ENCODE peak calls at places on chromosomes 12 and 14, in nine cellular contexts. N is Calu3; H is stimulated activated CD4-positive, alpha-beta T cell treated with anti-CD3 and anti-CD28 coated beads, Interleukin-1b, Interleukin-23, amount 100 ng/mL, for 24 hours; J is activated naive CD4-positive, alpha-beta T cell treated with anti-CD3 and anti-CD28 coated beads for 36 hours; V is cardiac fibroblast; O is NCI-H2081 treated with DMSO at 0.1 percent for 48 hours; P is NCI-H1092; Y is neural crest cell; B is transverse colon. M is an unnamed sample.

GRCh38 chr14:71474866-71475265 is 457.4 kb upstream of the RGS6 start:
- DNase-seq in O (no peak), Y (no peak), J (no peak), P (no peak), H (no peak), V (no peak), N (no peak), B (no peak), M (no peak)

GRCh38 chr12:102960766-102961487 is 3.5 kb downstream of the ASCL1 start:
- DNase-seq in H (no peak), V (no peak), B (no peak), Y (no peak), O (no peak), N (no peak), J (no peak), P (peak; percentile 74), M (no peak)

GRCh38 chr14:68285421-68286179 is 466.0 kb downstream of the RAD51B start:
- DNase-seq in J (peak; percentile 79), V (no peak), P (no peak), O (no peak), Y (no peak), B (peak; percentile 23), N (no peak), H (peak; percentile 53), M (no peak)

GRCh38 chr12:10215451-10215850 is 2.8 kb downstream of the GABARAPL1 start:
- DNase-seq in J (no peak), P (no peak), B (no peak), O (no peak), H (no peak), Y (no peak), N (no peak), V (no peak), M (no peak)

GRCh38 chr12:51395283-51396230 is 4.4 kb upstream of the GALNT6 start:
- DNase-seq in V (no peak), Y (no peak), H (no peak), B (no peak), N (no peak), O (no peak), J (peak; percentile 75), P (no peak), M (no peak)

GRCh38 chr14:51872396-51872795 is 12.0 kb downstream of the GNG2 start:
- DNase-seq in Y (no peak), N (no peak), V (peak; percentile 21), B (no peak), H (no peak), O (no peak), P (no peak), J (no peak), M (no peak)

GRCh38 chr12:129607293-129607692 is 296.5 kb downstream of the TMEM132D start:
- DNase-seq in Y (peak; percentile 18), B (no peak), H (no peak), V (no peak), J (no peak), O (no peak), P (no peak), N (no peak), M (no peak)

GRCh38 chr12:96720363-96720705 is 186.7 kb upstream of the NEDD1 start:
- DNase-seq in P (no peak), V (no peak), H (no peak), N (peak; percentile 70), B (peak; percentile 8), Y (no peak), J (peak; percentile 30), O (no peak), M (peak; percentile 38)

GRCh38 chr12:50715174-50715573 is 48.7 kb upstream of the ATF1 start:
- DNase-seq in B (no peak), Y (no peak), P (no peak), J (no peak), H (no peak), V (peak; percentile 5), O (no peak), N (no peak), M (no peak)

GRCh38 chr14:23432102-23432925 is 3.1 kb downstream of the MYH7 start:
- DNase-seq in B (no peak), Y (no peak), P (no peak), J (no peak), O (no peak), N (no peak), V (no peak), H (no peak), M (no peak)

GRCh38 chr12:82608706-82609105 is 78.0 kb upstream of the TMTC2 start:
- DNase-seq in P (no peak), N (no peak), O (no peak), H (no peak), Y (no peak), B (no peak), J (no peak), V (peak; percentile 52), M (peak; percentile 26)